ENCODE peak calls at places on chromosome 9, in nine cellular contexts. R is NCI-H748 treated with DMSO at 0.1 percent for 48 hours; F is pons; Y is GM20000; M is activated CD4-positive, alpha-beta T cell treated with anti-CD3 and anti-CD28 coated beads, Interleukin-2, amount 50 U/mL, for 1 hour; A is HuH-7.5; I is nucleus accumbens; G is anterior cingulate cortex; Q is fibroblast of lung. U is an unnamed sample.

GRCh38 chr9:33354651-33355211 is 47.6 kb downstream of the AQP7 start:
- DNase-seq in A (no peak), M (no peak), F (no peak), Q (peak; percentile 76), G (no peak), R (no peak), Y (no peak), I (no peak), U (no peak)

GRCh38 chr9:34501889-34502425 is 20.8 kb downstream of the ENHO start:
- DNase-seq in F (peak; percentile 100), R (no peak), Q (peak; percentile 64), A (no peak), Y (no peak), M (no peak), G (peak; percentile 99), I (peak; percentile 100), U (no peak)

GRCh38 chr9:126149661-126150060 is 177.0 kb upstream of the MVB12B start:
- DNase-seq in M (no peak), F (no peak), R (no peak), G (no peak), I (no peak), Q (no peak), A (no peak), Y (no peak), U (no peak)

GRCh38 chr9:127121628-127122175 is 733 bp downstream of the ANGPTL2 start:
- DNase-seq in F (no peak), I (no peak), Y (no peak), G (peak; percentile 49), M (no peak), A (no peak), Q (peak; percentile 38), R (no peak), U (no peak)

GRCh38 chr9:116260531-116260930 is 106.9 kb downstream of the PAPPA start:
- DNase-seq in I (no peak), Y (no peak), R (no peak), F (no peak), G (no peak), Q (no peak), M (no peak), A (no peak), U (no peak)

GRCh38 chr9:2725126-2725525 is 7.8 kb downstream of the KCNV2 start:
- DNase-seq in A (no peak), Q (no peak), R (no peak), G (no peak), Y (no peak), F (no peak), I (no peak), M (no peak), U (no peak)

GRCh38 chr9:26655166-26655565 is 237.4 kb downstream of the CAAP1 start:
- DNase-seq in Q (no peak), A (no peak), G (no peak), M (no peak), F (no peak), R (no peak), Y (no peak), I (no peak), U (no peak)

GRCh38 chr9:95023217-95024003 is 294.1 kb downstream of the FANCC start:
- DNase-seq in F (no peak), Q (peak; percentile 70), Y (no peak), M (no peak), G (no peak), I (no peak), A (no peak), R (no peak), U (no peak)

GRCh38 chr9:34662544-34663295 is at the start of gene CCL27:
- DNase-seq in M (no peak), R (no peak), Q (no peak), A (no peak), Y (no peak), G (no peak), F (no peak), I (no peak), U (no peak)

GRCh38 chr9:69768101-69768500 is 8.3 kb upstream of the PTAR1 start:
- DNase-seq in Y (no peak), G (no peak), A (no peak), M (no peak), R (no peak), F (no peak), Q (no peak), I (no peak), U (no peak)

GRCh38 chr9:13956107-13956506 is 357.8 kb downstream of the NFIB start:
- DNase-seq in G (no peak), A (no peak), F (no peak), I (no peak), Y (no peak), M (no peak), R (no peak), Q (peak; percentile 47), U (no peak)

GRCh38 chr9:124315856-124316255 is 58.1 kb downstream of the NEK6 start:
- DNase-seq in Y (no peak), R (no peak), Q (no peak), F (no peak), G (no peak), M (no peak), A (no peak), I (no peak), U (no peak)

GRCh38 chr9:135591491-135592330 is 30.2 kb downstream of the PAEP start:
- DNase-seq in G (no peak), M (no peak), A (no peak), I (no peak), Q (no peak), Y (peak; percentile 17), F (no peak), R (no peak), U (no peak)

GRCh38 chr9:119801311-119801710 is 432.1 kb upstream of the BRINP1 start:
- DNase-seq in R (no peak), A (no peak), F (peak; percentile 25), M (no peak), I (no peak), Q (no peak), Y (no peak), G (no peak), U (no peak)

GRCh38 chr9:88243736-88244135 is 105.5 kb upstream of the SPATA31C2 start:
- DNase-seq in M (no peak), Q (no peak), A (no peak), G (no peak), F (no peak), Y (no peak), I (no peak), R (no peak), U (no peak)

GRCh38 chr9:137452761-137453642 is 6.1 kb downstream of the NSMF start:
- DNase-seq in F (no peak), R (no peak), Y (no peak), A (no peak), G (no peak), Q (no peak), I (no peak), M (no peak), U (no peak)

GRCh38 chr9:97873877-97874276 is 20.9 kb downstream of the FOXE1 start:
- DNase-seq in G (no peak), Y (no peak), A (no peak), M (no peak), Q (no peak), R (no peak), I (no peak), F (no peak), U (no peak)

U was measured in activated T-helper 2 cell treated with anti-CD3 and anti-CD28 coated beads, Interferon-gamma antibody, Interleukin-2, Interleukin-4, amounts not matched to agents 10 μg/mL and 5 μg/mL and 100 μg/mL, durations not matched to agents 14 hours and 24 hours and 36 hours.